ENCODE peak calls at places on chromosome 14, in nine cellular contexts. U, Z, N, Q, S, O, Y, B and R are unnamed samples.

GRCh38 chr14:103657466-103657865 is 28.5 kb downstream of the KLC1 start:
- DNase-seq in U (no peak), Z (no peak), N (peak; percentile 12), Q (no peak), S (no peak), O (no peak), Y (peak; percentile 78), B (no peak), R (no peak)

GRCh38 chr14:75428230-75429104 is 645 bp downstream of the JDP2 start:
- DNase-seq in U (no peak), Z (peak; percentile 51), N (no peak), Q (peak; percentile 65), S (no peak), O (no peak), Y (peak; percentile 44), B (no peak), R (peak; percentile 43)

GRCh38 chr14:20460458-20461229 is 590 bp downstream of the PIP4P1 start:
- DNase-seq in U (no peak), Z (peak; percentile 68), N (peak; percentile 11), Q (peak; percentile 80), S (peak; percentile 24), O (no peak), Y (no peak), B (peak; percentile 63), R (no peak)

GRCh38 chr14:88559852-88560251 is 3.0 kb upstream of the ZC3H14 start:
- DNase-seq in U (no peak), Z (no peak), N (no peak), Q (no peak), S (peak; percentile 59), O (peak; percentile 76), Y (peak; percentile 69), B (no peak), R (no peak)

GRCh38 chr14:75968461-75968860 is 13.3 kb downstream of the TGFB3 start:
- DNase-seq in U (no peak), Z (no peak), N (no peak), Q (no peak), S (no peak), O (no peak), Y (peak; percentile 61), B (no peak), R (no peak)

GRCh38 chr14:33686856-33687255 is 264.0 kb downstream of the EGLN3 start:
- DNase-seq in U (no peak), Z (no peak), N (no peak), Q (no peak), S (no peak), O (no peak), Y (no peak), B (no peak), R (no peak)

GRCh38 chr14:88967299-88967698 is 142.8 kb downstream of the TTC8 start:
- DNase-seq in U (no peak), Z (no peak), N (no peak), Q (no peak), S (no peak), O (no peak), Y (no peak), B (no peak), R (no peak)

GRCh38 chr14:69056389-69056788 is 77.3 kb upstream of the ACTN1 start:
- DNase-seq in U (no peak), Z (no peak), N (peak; percentile 53), Q (peak; percentile 87), S (no peak), O (no peak), Y (no peak), B (no peak), R (no peak)

GRCh38 chr14:77603654-77604270 is 12.7 kb downstream of the SPTLC2 start:
- DNase-seq in U (no peak), Z (no peak), N (peak; percentile 65), Q (no peak), S (no peak), O (no peak), Y (peak; percentile 60), B (no peak), R (peak; percentile 6)

GRCh38 chr14:24814944-24815343 is 181.0 kb upstream of the GZMB start:
- DNase-seq in U (no peak), Z (no peak), N (no peak), Q (no peak), S (no peak), O (no peak), Y (no peak), B (no peak), R (no peak)

GRCh38 chr14:59585891-59586554 is 9.4 kb upstream of the CCDC175 start:
- DNase-seq in U (no peak), Z (no peak), N (peak; percentile 11), Q (no peak), S (no peak), O (no peak), Y (peak; percentile 68), B (no peak), R (no peak)

GRCh38 chr14:58584383-58584782 is 53.4 kb upstream of the DACT1 start:
- DNase-seq in U (no peak), Z (no peak), N (no peak), Q (no peak), S (no peak), O (no peak), Y (no peak), B (no peak), R (no peak)